ENCODE peak calls at places on chromosome 20, in five cellular contexts. One of them, this sample, is unnamed.

GRCh38 chr20:24683676-24684075 is 214.2 kb downstream of the SYNDIG1 start:
- DNase-seq in hepatocyte: no peak
- DNase-seq in fibroblast of lung: peak; percentile 7
- DNase-seq in lung: no peak
- DNase-seq in MM.1S: no peak
- DNase-seq in this sample: no peak

GRCh38 chr20:61476956-61477355 is 224.9 kb downstream of the CDH4 start:
- DNase-seq in hepatocyte: no peak
- DNase-seq in fibroblast of lung: no peak
- DNase-seq in lung: no peak
- DNase-seq in MM.1S: no peak
- DNase-seq in this sample: no peak

GRCh38 chr20:16111853-16112412 is 461.3 kb downstream of the KIF16B start:
- DNase-seq in hepatocyte: no peak
- DNase-seq in fibroblast of lung: no peak
- DNase-seq in lung: no peak
- DNase-seq in MM.1S: no peak
- DNase-seq in this sample: no peak

GRCh38 chr20:44696315-44696714 is 18.9 kb upstream of the CCN5 start:
- DNase-seq in hepatocyte: no peak
- DNase-seq in fibroblast of lung: no peak
- DNase-seq in lung: no peak
- DNase-seq in MM.1S: no peak
- DNase-seq in this sample: no peak

GRCh38 chr20:61930776-61931475 is 134.8 kb downstream of the TAF4 start:
- DNase-seq in hepatocyte: no peak
- DNase-seq in fibroblast of lung: no peak
- DNase-seq in lung: no peak
- DNase-seq in MM.1S: no peak
- DNase-seq in this sample: no peak

GRCh38 chr20:12435254-12435653 is 517.6 kb downstream of the BTBD3 start:
- DNase-seq in hepatocyte: peak; percentile 48
- DNase-seq in fibroblast of lung: no peak
- DNase-seq in lung: no peak
- DNase-seq in MM.1S: no peak
- DNase-seq in this sample: no peak

GRCh38 chr20:37230200-37230599 is 31.4 kb downstream of the GHRH start:
- DNase-seq in hepatocyte: no peak
- DNase-seq in fibroblast of lung: no peak
- DNase-seq in lung: no peak
- DNase-seq in MM.1S: no peak
- DNase-seq in this sample: no peak

GRCh38 chr20:51995038-51995437 is 192.7 kb upstream of the SALL4 start:
- DNase-seq in hepatocyte: no peak
- DNase-seq in fibroblast of lung: no peak
- DNase-seq in lung: no peak
- DNase-seq in MM.1S: no peak
- DNase-seq in this sample: no peak

GRCh38 chr20:61965606-61966491 is 99.8 kb downstream of the TAF4 start:
- DNase-seq in hepatocyte: no peak
- DNase-seq in fibroblast of lung: no peak
- DNase-seq in lung: no peak
- DNase-seq in MM.1S: no peak
- DNase-seq in this sample: no peak

GRCh38 chr20:1499528-1500420 is 8.6 kb upstream of the SIRPB2 start:
- DNase-seq in hepatocyte: peak; percentile 21
- DNase-seq in fibroblast of lung: no peak
- DNase-seq in lung: no peak
- DNase-seq in MM.1S: peak; percentile 33
- DNase-seq in this sample: no peak

GRCh38 chr20:1286267-1287036 is 20.4 kb downstream of the SNPH start:
- DNase-seq in hepatocyte: no peak
- DNase-seq in fibroblast of lung: no peak
- DNase-seq in lung: no peak
- DNase-seq in MM.1S: no peak
- DNase-seq in this sample: peak; percentile 15

GRCh38 chr20:32832664-32833063 is 12.9 kb downstream of the MAPRE1 start:
- DNase-seq in hepatocyte: no peak
- DNase-seq in fibroblast of lung: no peak
- DNase-seq in lung: no peak
- DNase-seq in MM.1S: no peak
- DNase-seq in this sample: no peak

GRCh38 chr20:35607003-35607735 is 8.5 kb upstream of the SPAG4 start:
- DNase-seq in hepatocyte: no peak
- DNase-seq in fibroblast of lung: no peak
- DNase-seq in lung: no peak
- DNase-seq in MM.1S: peak; percentile 52
- DNase-seq in this sample: no peak

GRCh38 chr20:50335105-50335504 is 144.5 kb downstream of the CEBPB start:
- DNase-seq in hepatocyte: peak; percentile 68
- DNase-seq in fibroblast of lung: peak; percentile 54
- DNase-seq in lung: no peak
- DNase-seq in MM.1S: no peak
- DNase-seq in this sample: no peak

GRCh38 chr20:62053465-62054196 is 12.1 kb downstream of the TAF4 start:
- DNase-seq in hepatocyte: no peak
- DNase-seq in fibroblast of lung: no peak
- DNase-seq in lung: no peak
- DNase-seq in MM.1S: no peak
- DNase-seq in this sample: no peak

GRCh38 chr20:7851031-7851490 is 89.2 kb downstream of the HAO1 start:
- DNase-seq in hepatocyte: no peak
- DNase-seq in fibroblast of lung: peak; percentile 51
- DNase-seq in lung: no peak
- DNase-seq in MM.1S: no peak
- DNase-seq in this sample: no peak

GRCh38 chr20:48858075-48858790 is 30.4 kb upstream of the PREX1 start:
- DNase-seq in hepatocyte: no peak
- DNase-seq in fibroblast of lung: no peak
- DNase-seq in lung: no peak
- DNase-seq in MM.1S: no peak
- DNase-seq in this sample: no peak

GRCh38 chr20:9403481-9403880 is 110.9 kb upstream of the LAMP5 start:
- DNase-seq in hepatocyte: no peak
- DNase-seq in fibroblast of lung: no peak
- DNase-seq in lung: no peak
- DNase-seq in MM.1S: no peak
- DNase-seq in this sample: no peak

GRCh38 chr20:22557403-22558276 is 26.7 kb downstream of the FOXA2 start:
- DNase-seq in hepatocyte: no peak
- DNase-seq in fibroblast of lung: no peak
- DNase-seq in lung: no peak
- DNase-seq in MM.1S: no peak
- DNase-seq in this sample: no peak

GRCh38 chr20:11651138-11651537 is 266.6 kb upstream of the BTBD3 start:
- DNase-seq in hepatocyte: no peak
- DNase-seq in fibroblast of lung: no peak
- DNase-seq in lung: no peak
- DNase-seq in MM.1S: no peak
- DNase-seq in this sample: no peak

GRCh38 chr20:56359212-56360132 is 698 bp downstream of the FAM210B start:
- DNase-seq in hepatocyte: peak; percentile 79
- DNase-seq in fibroblast of lung: peak; percentile 81
- DNase-seq in lung: peak; percentile 39
- DNase-seq in MM.1S: peak; percentile 21
- DNase-seq in this sample: no peak

GRCh38 chr20:51731771-51732453 is 36.3 kb downstream of the ATP9A start:
- DNase-seq in hepatocyte: peak; percentile 34
- DNase-seq in fibroblast of lung: peak; percentile 50
- DNase-seq in lung: no peak
- DNase-seq in MM.1S: no peak
- DNase-seq in this sample: no peak

GRCh38 chr20:16675165-16675564 is 54.7 kb upstream of the SNRPB2 start:
- DNase-seq in hepatocyte: no peak
- DNase-seq in fibroblast of lung: no peak
- DNase-seq in lung: no peak
- DNase-seq in MM.1S: no peak
- DNase-seq in this sample: no peak

GRCh38 chr20:56516631-56517030 is 7.9 kb upstream of the FAM209A start:
- DNase-seq in hepatocyte: no peak
- DNase-seq in fibroblast of lung: no peak
- DNase-seq in lung: no peak
- DNase-seq in MM.1S: no peak
- DNase-seq in this sample: no peak

GRCh38 chr20:46229478-46229877 is 78.8 kb downstream of the CDH22 start:
- DNase-seq in hepatocyte: no peak
- DNase-seq in fibroblast of lung: no peak
- DNase-seq in lung: no peak
- DNase-seq in MM.1S: no peak
- DNase-seq in this sample: no peak

GRCh38 chr20:3727333-3728035 is 5.0 kb upstream of the HSPA12B start:
- DNase-seq in hepatocyte: no peak
- DNase-seq in fibroblast of lung: peak; percentile 66
- DNase-seq in lung: no peak
- DNase-seq in MM.1S: no peak
- DNase-seq in this sample: no peak
- H3K27ac ChIP-seq in hepatocyte: peak overlapping the region; percentile 36
- H3K27ac ChIP-seq in fibroblast of lung: no peak overlapping the region
- H3K27ac ChIP-seq in lung: no peak overlapping the region
- H3K27ac ChIP-seq in MM.1S: no peak overlapping the region
- H3K27ac ChIP-seq in this sample: no peak overlapping the region

GRCh38 chr20:57578476-57579165 is 17.7 kb downstream of the PCK1 start:
- DNase-seq in hepatocyte: no peak
- DNase-seq in fibroblast of lung: no peak
- DNase-seq in lung: no peak
- DNase-seq in MM.1S: no peak
- DNase-seq in this sample: no peak
- TF ChIP-seq CTCF in hepatocyte: no peak
- TF ChIP-seq CTCF in fibroblast of lung: no peak
- TF ChIP-seq CTCF in lung: no peak
- TF ChIP-seq CTCF in MM.1S: no peak
- TF ChIP-seq CTCF in this sample: no peak

GRCh38 chr20:42837456-42837855 is 352.2 kb downstream of the PTPRT start:
- DNase-seq in hepatocyte: no peak
- DNase-seq in fibroblast of lung: no peak
- DNase-seq in lung: no peak
- DNase-seq in MM.1S: no peak
- DNase-seq in this sample: no peak

GRCh38 chr20:42836339-42836738 is 353.4 kb downstream of the PTPRT start:
- DNase-seq in hepatocyte: peak; percentile 13
- DNase-seq in fibroblast of lung: no peak
- DNase-seq in lung: no peak
- DNase-seq in MM.1S: no peak
- DNase-seq in this sample: no peak
- H3K9me3 ChIP-seq in hepatocyte: no peaks in the 10 kb centered on the region
- H3K9me3 ChIP-seq in fibroblast of lung: no peaks in the 10 kb centered on the region
- H3K9me3 ChIP-seq in lung: no peaks in the 10 kb centered on the region
- H3K9me3 ChIP-seq in MM.1S: no peaks in the 10 kb centered on the region
- H3K9me3 ChIP-seq in this sample: no peaks in the 10 kb centered on the region

GRCh38 chr20:63697357-63697867 is 960 bp downstream of the TNFRSF6B start:
- DNase-seq in hepatocyte: no peak
- DNase-seq in fibroblast of lung: no peak
- DNase-seq in lung: no peak
- DNase-seq in MM.1S: no peak
- DNase-seq in this sample: no peak

GRCh38 chr20:63694596-63695418 is 1.6 kb upstream of the TNFRSF6B start:
- DNase-seq in hepatocyte: no peak
- DNase-seq in fibroblast of lung: no peak
- DNase-seq in lung: no peak
- DNase-seq in MM.1S: no peak
- DNase-seq in this sample: no peak

GRCh38 chr20:63695419-63696310 is 787 bp upstream of the TNFRSF6B start:
- DNase-seq in hepatocyte: no peak
- DNase-seq in fibroblast of lung: no peak
- DNase-seq in lung: no peak
- DNase-seq in MM.1S: no peak
- DNase-seq in this sample: no peak

GRCh38 chr20:63696628-63697356 is at the start of gene TNFRSF6B:
- DNase-seq in hepatocyte: no peak
- DNase-seq in fibroblast of lung: no peak
- DNase-seq in lung: no peak
- DNase-seq in MM.1S: no peak
- DNase-seq in this sample: no peak

DNA sequence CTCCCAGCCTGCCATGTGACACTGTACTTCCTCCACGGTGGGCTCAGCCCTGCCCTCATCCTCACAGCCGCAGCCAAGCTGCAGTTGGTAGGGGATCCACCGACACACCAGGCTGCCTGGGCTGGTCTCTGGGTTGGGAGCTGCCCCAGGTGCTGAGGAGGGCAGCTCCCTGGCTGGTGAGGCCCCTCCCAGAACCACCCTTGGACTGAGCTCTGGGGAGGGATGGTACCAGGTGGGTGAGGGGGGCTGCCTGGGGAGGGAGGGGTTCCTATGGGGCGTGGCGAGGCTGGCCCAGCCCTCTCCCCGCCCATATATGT is 183 bp upstream of the TNFRSF6B start:
- DNase-seq in hepatocyte: peak; percentile 73
- DNase-seq in fibroblast of lung: peak; percentile 45
- DNase-seq in lung: no peak
- DNase-seq in MM.1S: no peak
- DNase-seq in this sample: no peak
- H3K27ac ChIP-seq in hepatocyte: no peak overlapping the region
- H3K27ac ChIP-seq in fibroblast of lung: peak overlapping the region; percentile 93
- H3K27ac ChIP-seq in lung: peak overlapping the region; percentile 39
- H3K27ac ChIP-seq in MM.1S: no peak overlapping the region
- H3K27ac ChIP-seq in this sample: no peak overlapping the region

DNA sequence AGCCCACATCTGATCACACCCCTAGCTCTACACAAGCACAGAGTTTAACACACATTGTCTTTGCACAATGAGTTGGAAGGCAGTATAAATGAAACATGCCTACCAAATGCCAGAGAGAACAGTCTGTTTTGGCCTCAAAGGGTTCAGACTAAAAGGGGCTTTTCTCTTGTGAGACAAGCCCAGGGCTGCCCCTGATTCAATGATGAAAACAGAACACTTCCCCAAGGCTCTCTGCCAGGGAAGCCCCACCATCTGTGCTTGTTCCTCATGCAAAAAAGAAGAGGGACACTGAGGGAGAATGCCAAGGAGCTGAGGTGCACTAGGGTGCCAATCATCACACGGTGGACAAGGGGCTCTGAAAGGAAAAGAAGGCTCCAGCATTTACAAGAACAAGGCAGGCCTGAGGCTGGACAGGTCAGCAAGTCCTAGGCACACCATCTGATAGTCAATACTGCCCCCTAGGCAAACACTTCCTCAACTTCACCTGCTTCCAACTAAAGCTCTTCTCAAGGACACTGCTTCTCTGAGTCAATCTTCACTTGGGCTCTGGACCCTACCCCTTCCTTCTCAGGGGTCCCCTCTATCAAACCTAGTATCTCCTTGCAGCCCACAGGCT is 37.5 kb upstream of the SLC4A11 start:
- DNase-seq in hepatocyte: peak; percentile 25
- DNase-seq in fibroblast of lung: peak; percentile 7
- DNase-seq in lung: no peak
- DNase-seq in MM.1S: peak; percentile 25
- DNase-seq in this sample: no peak
- TF ChIP-seq CTCF in hepatocyte: peak; percentile 16
- TF ChIP-seq CTCF in fibroblast of lung: no peak
- TF ChIP-seq CTCF in lung: no peak
- TF ChIP-seq CTCF in MM.1S: peak; percentile 43
- TF ChIP-seq CTCF in this sample: no peak